ENCODE peak calls at places on chromosomes 5 and 9, in ten cellular contexts. O is psoas muscle, E is lung, I is body of pancreas, V is lower lobe of right lung, P is mucosa of descending colon, J is GM23338, Q is AG09309, W is stomach, N is testis. C is an unnamed sample.

GRCh38 chr9:4784403-4784802 is 8.3 kb upstream of the RCL1 start:
- DNase-seq in J (no peak), E (no peak), P (no peak), Q (no peak), N (no peak), W (no peak), V (no peak), O (no peak), I (no peak), C (no peak)

GRCh38 chr5:71483355-71483754 is 27.9 kb downstream of the BDP1 start:
- DNase-seq in Q (peak; percentile 13), N (no peak), O (no peak), J (no peak), W (no peak), V (no peak), I (no peak), E (no peak), P (no peak), C (peak; percentile 63)

GRCh38 chr9:112332272-112332671 is 1.1 kb downstream of the PTBP3 start:
- DNase-seq in J (no peak), E (no peak), W (no peak), Q (no peak), I (no peak), O (no peak), P (no peak), V (no peak), N (no peak), C (no peak)

GRCh38 chr5:148820778-148821395 is 5.5 kb upstream of the ADRB2 start:
- DNase-seq in Q (no peak), V (no peak), I (peak; percentile 42), W (no peak), N (peak; percentile 31), P (peak; percentile 71), E (no peak), O (no peak), J (peak; percentile 70), C (peak; percentile 54)

GRCh38 chr9:127742435-127743088 is 7.5 kb upstream of the TOR2A start:
- DNase-seq in N (peak; percentile 71), Q (no peak), O (peak; percentile 67), V (no peak), E (no peak), J (peak; percentile 97), I (peak; percentile 67), W (peak; percentile 32), P (no peak), C (no peak)

GRCh38 chr5:112738180-112738560 is 485 bp downstream of the APC start:
- DNase-seq in V (no peak), E (no peak), P (no peak), Q (no peak), O (no peak), W (no peak), N (no peak), I (no peak), J (peak; percentile 48), C (peak; percentile 6)

GRCh38 chr5:95417971-95418370 is 26.8 kb downstream of the FAM81B start:
- DNase-seq in J (no peak), W (no peak), E (no peak), P (no peak), I (no peak), N (no peak), V (no peak), O (no peak), Q (no peak), C (no peak)

GRCh38 chr5:94969174-94969573 is 315.7 kb downstream of the MCTP1 start:
- DNase-seq in V (no peak), P (no peak), W (no peak), O (no peak), N (no peak), Q (no peak), J (peak; percentile 13), E (no peak), I (no peak), C (peak; percentile 23)

GRCh38 chr5:84118551-84118950 is 266.1 kb downstream of the EDIL3 start:
- DNase-seq in N (no peak), W (no peak), P (no peak), J (no peak), V (no peak), Q (no peak), O (no peak), I (no peak), E (no peak), C (no peak)

GRCh38 chr5:82855893-82856292 is 221.3 kb downstream of the TMEM167A start:
- DNase-seq in W (no peak), J (no peak), V (no peak), P (no peak), E (no peak), N (no peak), I (no peak), O (no peak), Q (no peak), C (no peak)

DNA sequence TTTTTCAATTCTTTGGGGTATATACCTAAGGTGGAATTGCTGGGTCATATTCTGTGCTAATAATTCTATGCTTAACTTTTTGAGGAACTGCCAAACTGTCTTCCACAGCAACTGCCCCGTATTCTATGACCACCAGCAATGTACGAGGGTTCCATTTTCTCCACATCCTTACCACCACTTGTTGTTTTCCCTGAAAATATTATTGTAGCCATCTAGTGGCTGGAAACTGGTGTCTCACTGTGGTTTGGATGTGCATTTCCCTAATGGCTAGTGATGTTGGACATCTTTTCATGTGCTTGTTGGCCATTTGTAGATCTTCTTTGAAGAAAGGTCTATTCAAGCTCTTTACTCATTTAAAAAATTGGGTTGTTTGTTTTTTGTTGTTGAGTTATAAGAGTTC is 30.7 kb downstream of the MSX2 start:
- DNase-seq in V (no peak), E (no peak), P (no peak), Q (no peak), J (no peak), W (no peak), I (no peak), O (no peak), N (no peak), C (no peak)
- TF ChIP-seq CTCF in V (peak; percentile 10), E (no peak), P (no peak), Q (peak; percentile 66), J (peak; percentile 20), W (no peak), I (no peak), O (no peak), N (peak; percentile 24), C (peak; percentile 38)

GRCh38 chr9:108058137-108058779 is 568.7 kb upstream of the KLF4 start:
- DNase-seq in J (no peak), O (no peak), N (no peak), P (peak; percentile 44), V (no peak), I (no peak), E (no peak), Q (no peak), W (no peak), C (no peak)

GRCh38 chr9:108053555-108054061 is 564.0 kb upstream of the KLF4 start:
- DNase-seq in W (peak; percentile 73), Q (peak; percentile 28), P (peak; percentile 77), O (peak; percentile 72), N (peak; percentile 80), J (peak; percentile 1), V (peak; percentile 56), I (peak; percentile 64), E (peak; percentile 60), C (peak; percentile 97)

GRCh38 chr9:108057421-108058136 is 568.0 kb upstream of the KLF4 start:
- DNase-seq in Q (peak; percentile 95), W (no peak), V (no peak), P (peak; percentile 29), I (peak; percentile 33), O (no peak), J (peak; percentile 10), N (no peak), E (peak; percentile 36), C (peak; percentile 97)

GRCh38 chr9:108056805-108057386 is 567.3 kb upstream of the KLF4 start:
- DNase-seq in J (no peak), E (no peak), O (no peak), V (no peak), N (no peak), W (no peak), P (no peak), I (no peak), Q (peak; percentile 80), C (peak; percentile 82)

DNA sequence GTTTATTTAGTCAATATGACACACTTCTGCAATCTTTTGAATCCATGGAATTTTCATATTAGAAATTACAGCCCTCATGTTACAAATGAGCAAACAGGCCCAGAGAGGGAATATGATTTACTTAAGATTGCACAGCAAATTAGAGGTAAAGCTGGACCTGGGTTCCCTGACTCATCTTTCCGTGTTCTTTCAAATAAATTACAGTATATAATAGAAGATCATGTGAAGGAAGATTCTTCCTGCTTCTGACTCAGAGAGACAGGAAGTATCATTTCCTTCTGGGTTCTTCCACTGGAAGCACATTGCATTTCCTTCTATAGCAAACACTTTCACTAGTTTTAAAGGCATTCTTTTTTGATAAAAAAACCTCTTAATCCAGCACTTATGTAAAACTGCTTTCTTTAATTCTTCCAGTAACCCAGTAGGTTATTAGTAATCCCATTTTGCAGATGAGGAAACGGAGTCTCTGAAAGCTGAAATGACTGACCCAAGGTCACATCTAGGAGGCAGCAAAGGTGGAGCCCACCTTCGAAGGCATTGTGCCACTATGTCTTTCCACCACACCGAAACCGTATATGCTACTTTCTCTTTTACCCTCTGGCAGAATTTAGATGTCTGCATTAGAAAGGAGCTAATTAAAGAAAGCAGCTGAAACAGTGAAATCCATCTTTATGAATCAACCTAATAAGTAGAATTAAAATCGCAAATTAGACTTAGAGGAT is 566.7 kb upstream of the KLF4 start:
- DNase-seq in P (no peak), V (no peak), J (no peak), E (no peak), I (no peak), N (no peak), W (no peak), O (no peak), Q (no peak), C (peak; percentile 53)
- H3K4me3 ChIP-seq in P (no peak overlapping the region), V (no peak overlapping the region), J (no peak overlapping the region), E (no peak overlapping the region), I (no peak overlapping the region), N (no peak overlapping the region), W (no peak overlapping the region), O (no peak overlapping the region), Q (peak overlapping the region; percentile 18), C (no peak overlapping the region)

DNA sequence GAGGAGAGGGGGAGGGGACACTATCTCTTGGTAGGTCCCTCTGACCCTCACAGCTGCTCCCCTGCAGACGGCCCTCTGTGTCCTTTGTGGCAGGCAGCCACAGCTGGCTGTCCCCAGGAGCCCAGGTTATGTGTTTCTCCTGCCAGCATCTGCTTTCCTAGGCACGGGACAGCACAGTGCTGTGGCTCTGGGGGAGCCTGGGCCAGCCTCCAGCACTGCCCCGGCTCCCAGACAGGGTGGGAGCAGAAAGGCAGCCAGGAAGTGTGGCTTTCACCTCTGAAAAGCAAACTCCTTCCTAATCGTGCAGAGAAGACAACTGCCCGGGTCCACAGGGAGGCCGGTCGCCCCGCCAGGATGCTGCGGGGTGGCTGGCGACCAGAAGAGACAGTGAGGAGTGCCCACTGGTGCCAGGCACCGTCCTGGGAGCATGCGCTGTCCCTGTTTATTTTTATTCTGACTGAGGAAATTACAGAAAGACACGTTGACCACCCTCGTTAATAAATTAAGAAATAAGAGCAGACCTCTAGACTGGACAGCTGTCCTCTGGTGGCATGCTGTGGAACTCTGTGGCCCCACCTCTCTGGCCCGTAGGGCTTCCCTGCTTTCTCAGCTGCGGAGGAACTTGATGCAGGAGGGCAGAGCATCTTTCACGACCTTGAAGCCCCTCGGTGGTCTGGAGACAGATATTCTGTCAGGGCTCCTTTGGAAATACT is 240.3 kb downstream of the FANCC start:
- DNase-seq in E (no peak), N (no peak), J (no peak), V (no peak), Q (no peak), W (peak; percentile 25), I (peak; percentile 6), P (no peak), O (no peak), C (no peak)
- TF ChIP-seq CTCF in E (no peak), N (no peak), J (no peak), V (no peak), Q (peak; percentile 16), W (no peak), I (no peak), P (no peak), O (no peak), C (peak; percentile 10)

GRCh38 chr5:103260951-103261350 is 2.4 kb downstream of the MACIR start:
- DNase-seq in V (no peak), E (no peak), Q (no peak), N (no peak), I (no peak), J (no peak), W (no peak), P (no peak), O (no peak), C (no peak)
- H3K4me3 ChIP-seq in V (no peak overlapping the region), E (no peak overlapping the region), Q (peak overlapping the region; percentile 40), N (no peak overlapping the region), I (no peak overlapping the region), J (peak overlapping the region; percentile 84), W (no peak overlapping the region), P (no peak overlapping the region), O (peak overlapping the region; percentile 94), C (peak overlapping the region; percentile 83)